ENCODE peak calls at places on chromosomes 7 and 10, in eight cellular contexts. P is IMR-90, K is stomach, R is body of pancreas, V is hepatocyte, G is transverse colon, C is cardiac muscle cell, H is endodermal cell. X is an unnamed sample. For H3K4me1, the result is how much of the 10 kb centered on the place peaks cover.

GRCh38 chr7:148888300-148888699 is 4.2 kb upstream of the EZH2 start:
- DNase-seq in P (no peak), K (no peak), R (no peak), V (no peak), G (no peak), C (no peak), H (no peak), X (no peak)

GRCh38 chr7:131625817-131626372 is 69.5 kb upstream of the PODXL start:
- DNase-seq in P (peak), K (no peak), R (no peak), V (peak), G (no peak), C (peak), H (peak), X (no peak)

GRCh38 chr10:115093776-115094361 is 704 bp downstream of the ATRNL1 start:
- DNase-seq in P (no peak), K (no peak), R (peak), V (peak), G (peak), C (no peak), H (no peak), X (no peak)

GRCh38 chr7:116863168-116863670 is 832 bp downstream of the CAPZA2 start:
- DNase-seq in P (peak), K (no peak), R (no peak), V (peak), G (peak), C (peak), H (peak), X (peak)

GRCh38 chr10:92124020-92124419 is 166.9 kb downstream of the CPEB3 start:
- DNase-seq in P (no peak), K (no peak), R (no peak), V (peak), G (no peak), C (no peak), H (no peak), X (no peak)

GRCh38 chr7:55194522-55194921 is 170.6 kb upstream of the LANCL2 start:
- DNase-seq in P (no peak), K (no peak), R (no peak), V (no peak), G (no peak), C (no peak), H (no peak), X (no peak)

GRCh38 chr10:6985644-6986043 is 405.6 kb upstream of the PRKCQ start:
- DNase-seq in P (no peak), K (no peak), R (no peak), V (no peak), G (no peak), C (no peak), H (no peak), X (no peak)

GRCh38 chr10:25026463-25026862 is 10.1 kb downstream of the THNSL1 start:
- DNase-seq in P (peak), K (no peak), R (no peak), V (no peak), G (no peak), C (peak), H (no peak), X (no peak)

GRCh38 chr7:111827863-111828504 is 265.7 kb upstream of the IMMP2L start:
- DNase-seq in P (peak), K (no peak), R (no peak), V (peak), G (no peak), C (peak), H (no peak), X (no peak)

GRCh38 chr10:110556993-110557601 is 10.4 kb upstream of the SMC3 start:
- DNase-seq in P (peak), K (peak), R (peak), V (peak), G (peak), C (peak), H (peak), X (peak)

GRCh38 chr10:32893431-32893830 is 64.6 kb downstream of the ITGB1 start:
- DNase-seq in P (no peak), K (no peak), R (no peak), V (no peak), G (no peak), C (no peak), H (peak), X (no peak)

GRCh38 chr7:87216701-87217508 is 2.6 kb downstream of the TMEM243 start:
- DNase-seq in P (no peak), K (no peak), R (no peak), V (no peak), G (peak), C (no peak), H (no peak), X (no peak)

GRCh38 chr7:155943251-155943899 is 131.1 kb upstream of the SHH start:
- DNase-seq in P (no peak), K (no peak), R (no peak), V (no peak), G (no peak), C (no peak), H (peak), X (no peak)

GRCh38 chr7:155456772-155457543 is 971 bp upstream of the EN2 start:
- DNase-seq in P (peak), K (peak), R (peak), V (peak), G (peak), C (peak), H (peak), X (no peak)

GRCh38 chr7:89316584-89316983 is 521.0 kb upstream of the TEX47 start:
- DNase-seq in P (no peak), K (no peak), R (no peak), V (no peak), G (no peak), C (no peak), H (no peak), X (no peak)

GRCh38 chr7:81769891-81770818 is at the start of gene HGF:
- DNase-seq in P (peak), K (peak), R (peak), V (peak), G (peak), C (peak), H (peak), X (no peak)

GRCh38 chr10:72794260-72794659 is 99.3 kb upstream of the OIT3 start:
- DNase-seq in P (peak), K (no peak), R (no peak), V (no peak), G (no peak), C (peak), H (no peak), X (no peak)

GRCh38 chr10:34679177-34679576 is 135.9 kb downstream of the PARD3 start:
- DNase-seq in P (no peak), K (no peak), R (no peak), V (no peak), G (no peak), C (no peak), H (no peak), X (no peak)

GRCh38 chr7:17501461-17502208 is 203.2 kb downstream of the AHR start:
- DNase-seq in P (peak), K (no peak), R (no peak), V (no peak), G (no peak), C (no peak), H (no peak), X (no peak)

GRCh38 chr10:17348111-17349008 is 106.0 kb downstream of the ST8SIA6 start:
- DNase-seq in P (peak), K (no peak), R (peak), V (peak), G (peak), C (peak), H (no peak), X (no peak)

GRCh38 chr10:82742478-82742877 is 867.5 kb downstream of the NRG3 start:
- DNase-seq in P (no peak), K (peak), R (no peak), V (peak), G (no peak), C (peak), H (no peak), X (no peak)

GRCh38 chr7:21200513-21200912 is 227.4 kb upstream of the SP4 start:
- DNase-seq in P (no peak), K (no peak), R (no peak), V (no peak), G (no peak), C (no peak), H (no peak), X (no peak)

GRCh38 chr7:116261904-116262303 is 51.6 kb downstream of the TES start:
- DNase-seq in P (no peak), K (no peak), R (no peak), V (no peak), G (no peak), C (no peak), H (no peak), X (no peak)

GRCh38 chr7:101874028-101874427 is 56.6 kb downstream of the CUX1 start:
- DNase-seq in P (peak), K (no peak), R (no peak), V (no peak), G (no peak), C (peak), H (no peak), X (no peak)

GRCh38 chr10:93166116-93166515 is 92.4 kb downstream of the CYP26A1 start:
- DNase-seq in P (no peak), K (no peak), R (no peak), V (no peak), G (no peak), C (no peak), H (peak), X (no peak)

GRCh38 chr10:23094786-23095403 is 484 bp upstream of the MSRB2 start:
- DNase-seq in P (peak), K (no peak), R (no peak), V (no peak), G (no peak), C (no peak), H (no peak), X (no peak)

GRCh38 chr7:107463139-107464078 is 6.4 kb upstream of the GPR22 start:
- DNase-seq in P (peak), K (peak), R (peak), V (peak), G (peak), C (peak), H (peak), X (peak)

GRCh38 chr7:95027181-95027872 is 119.9 kb downstream of the PPP1R9A start:
- DNase-seq in P (no peak), K (no peak), R (no peak), V (no peak), G (peak), C (no peak), H (no peak), X (no peak)

GRCh38 chr10:104028146-104028545 is 57.5 kb downstream of the COL17A1 start:
- DNase-seq in P (peak), K (no peak), R (no peak), V (peak), G (no peak), C (peak), H (peak), X (no peak)

GRCh38 chr10:95741807-95742528 is 14.0 kb upstream of the ENTPD1 start:
- DNase-seq in P (peak), K (no peak), R (no peak), V (peak), G (peak), C (peak), H (peak), X (no peak)

GRCh38 chr7:150396426-150397375 is 17.6 kb downstream of the ZNF775 start:
- DNase-seq in P (no peak), K (no peak), R (no peak), V (no peak), G (no peak), C (no peak), H (no peak), X (no peak)

GRCh38 chr7:55489552-55489951 is 82.8 kb downstream of the VOPP1 start:
- DNase-seq in P (no peak), K (no peak), R (no peak), V (no peak), G (no peak), C (no peak), H (no peak), X (no peak)

GRCh38 chr10:3427846-3428442 is 255.4 kb upstream of the PITRM1 start:
- DNase-seq in P (no peak), K (no peak), R (no peak), V (no peak), G (no peak), C (no peak), H (no peak), X (no peak)

GRCh38 chr7:5773661-5774086 is 7.8 kb downstream of the RNF216 start:
- DNase-seq in P (peak), K (no peak), R (no peak), V (peak), G (no peak), C (peak), H (no peak), X (peak)

GRCh38 chr7:117751775-117752174 is 121.5 kb downstream of the CTTNBP2 start:
- DNase-seq in P (no peak), K (no peak), R (no peak), V (no peak), G (no peak), C (no peak), H (no peak), X (no peak)

GRCh38 chr7:156386097-156386496 is 254.5 kb upstream of the RNF32 start:
- DNase-seq in P (no peak), K (no peak), R (no peak), V (peak), G (no peak), C (no peak), H (peak), X (no peak)

GRCh38 chr10:83397806-83398205 is 741.5 kb upstream of the GHITM start:
- DNase-seq in P (no peak), K (no peak), R (no peak), V (no peak), G (no peak), C (no peak), H (no peak), X (no peak)

DNA sequence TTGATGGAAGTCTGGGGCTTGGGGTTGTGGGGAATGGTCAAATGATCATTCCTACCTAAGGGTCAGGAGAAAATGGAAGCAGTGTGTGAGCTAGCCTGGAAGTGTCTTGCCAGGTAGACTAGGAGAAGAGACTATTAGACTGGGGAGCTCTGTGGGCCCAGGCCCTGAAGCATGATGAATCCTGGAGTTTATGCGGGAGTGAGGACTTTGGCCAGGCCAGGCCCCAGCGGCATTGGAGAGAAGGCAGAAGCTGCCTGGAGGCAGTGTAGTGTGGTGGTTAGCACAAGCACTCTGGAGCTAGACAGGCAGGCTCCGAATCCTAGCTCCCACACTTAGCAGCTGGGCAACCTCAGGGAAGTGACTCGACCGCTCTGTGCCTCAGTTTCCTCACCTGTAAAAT is 29.3 kb downstream of the ZMIZ1 start:
- DNase-seq in P (no peak), K (no peak), R (no peak), V (no peak), G (no peak), C (no peak), H (no peak), X (no peak)
- H3K4me1 ChIP-seq in P (half or more), K (half or more), R (half or more), V (half or more), G (half or more), C (half or more), H (under half), X (under half)

GRCh38 chr7:10779465-10780399 is 193.9 kb upstream of the PHF14 start:
- DNase-seq in P (no peak), K (no peak), R (no peak), V (no peak), G (no peak), C (no peak), H (no peak), X (no peak)

DNA sequence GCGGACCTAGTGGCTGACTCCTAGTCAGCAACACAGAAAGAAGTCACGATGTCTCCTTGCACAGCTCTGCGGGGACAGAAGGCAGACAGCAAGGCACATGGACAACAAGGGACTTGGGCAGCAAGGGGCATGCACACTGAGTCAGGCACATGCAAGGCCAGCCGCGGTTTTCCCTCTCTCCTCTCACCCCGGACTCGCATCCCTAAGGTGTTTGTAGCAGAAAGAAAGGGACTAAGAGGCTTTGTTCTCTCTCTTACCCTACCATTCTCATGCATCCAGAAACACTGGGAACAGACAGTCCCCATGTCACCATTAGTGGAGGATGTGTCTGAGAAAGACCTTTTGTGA is 193.3 kb upstream of the PHF14 start:
- DNase-seq in P (no peak), K (no peak), R (no peak), V (no peak), G (no peak), C (no peak), H (peak), X (no peak)
- H3K27ac ChIP-seq in P (no peak), K (no peak), R (no peak), V (no peak), G (no peak), C (no peak), H (no peak), X (no peak)

DNA sequence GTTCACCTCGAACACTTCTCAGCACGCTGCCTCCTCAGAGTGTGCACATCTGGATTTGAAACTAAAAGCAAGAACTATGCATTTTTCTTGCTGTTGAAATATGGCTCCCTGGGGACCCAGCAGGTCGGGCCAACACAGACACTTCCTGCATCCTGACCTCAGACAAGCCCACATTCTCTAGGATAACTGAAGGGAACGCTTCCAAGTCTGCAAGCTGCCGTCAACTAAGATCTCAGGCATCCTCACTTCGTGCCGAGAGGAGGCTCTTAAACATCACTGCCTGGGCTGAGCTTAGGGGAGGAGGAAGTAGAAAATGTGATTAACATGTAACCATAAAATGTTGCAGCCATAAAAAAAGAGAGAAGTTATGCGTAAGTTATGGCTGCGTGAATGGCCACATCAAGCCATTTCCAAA is 65.5 kb downstream of the PYROXD2 start:
- DNase-seq in P (peak), K (no peak), R (no peak), V (peak), G (peak), C (peak), H (no peak), X (no peak)
- TF ChIP-seq CTCF in P (peak), K (no peak), R (no peak), V (no peak), G (no peak), C (no peak), H (no peak), X (no peak)

GRCh38 chr10:129047585-129047984 is 419.5 kb upstream of the MGMT start:
- DNase-seq in P (no peak), K (no peak), R (no peak), V (no peak), G (no peak), C (no peak), H (no peak), X (no peak)
- H3K4me1 ChIP-seq in P (under half), K (under half), R (under half), V (under half), G (under half), C (under half), H (under half), X (under half)

GRCh38 chr7:141045842-141046630 is 27.8 kb upstream of the TMEM178B start:
- DNase-seq in P (peak), K (no peak), R (no peak), V (no peak), G (no peak), C (peak), H (no peak), X (no peak)
- H3K27ac ChIP-seq in P (no peak), K (no peak), R (no peak), V (no peak), G (no peak), C (no peak), H (no peak), X (no peak)

DNA sequence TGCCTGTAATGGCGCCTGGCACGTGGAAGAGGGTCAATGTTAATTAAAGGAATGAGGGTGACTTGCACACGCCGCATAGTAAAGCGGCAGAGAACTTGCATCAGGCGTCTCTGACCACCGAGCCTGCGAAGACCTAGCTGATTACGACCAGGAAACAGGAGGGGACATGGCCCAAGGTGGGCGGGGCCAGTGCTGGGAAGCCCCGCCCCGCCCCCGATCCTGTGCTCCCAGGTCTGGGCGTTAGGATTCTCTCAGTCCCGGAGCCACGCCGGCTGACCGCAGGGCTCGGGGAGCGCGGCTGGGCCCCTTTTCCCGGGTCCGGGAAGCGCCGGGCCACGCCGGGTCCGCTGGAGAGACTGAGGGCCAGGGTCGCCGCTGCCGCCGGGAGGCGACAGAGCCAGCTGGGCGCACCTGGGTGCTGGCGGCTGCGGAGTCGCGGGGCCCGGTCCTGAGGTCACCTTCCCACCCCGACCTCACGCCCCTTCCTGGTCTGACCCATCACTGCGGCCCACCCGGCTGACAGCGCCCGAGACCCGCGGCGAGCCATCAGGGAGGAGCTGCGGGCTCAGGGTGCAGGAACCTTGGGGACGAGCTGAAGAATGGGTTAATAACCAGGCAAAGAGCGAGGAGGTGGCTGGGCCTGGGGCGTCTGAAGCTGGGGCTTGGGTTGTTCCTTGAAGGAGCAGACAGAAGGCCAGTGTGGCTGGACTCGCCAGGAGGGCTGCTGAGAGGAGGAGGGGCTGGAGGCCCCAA is 23.0 kb upstream of the GRID1 start:
- DNase-seq in P (peak), K (peak), R (peak), V (peak), G (peak), C (peak), H (peak), X (peak)
- TF ChIP-seq CTCF in P (no peak), K (no peak), R (no peak), V (no peak), G (no peak), C (no peak), H (peak), X (no peak)

DNA sequence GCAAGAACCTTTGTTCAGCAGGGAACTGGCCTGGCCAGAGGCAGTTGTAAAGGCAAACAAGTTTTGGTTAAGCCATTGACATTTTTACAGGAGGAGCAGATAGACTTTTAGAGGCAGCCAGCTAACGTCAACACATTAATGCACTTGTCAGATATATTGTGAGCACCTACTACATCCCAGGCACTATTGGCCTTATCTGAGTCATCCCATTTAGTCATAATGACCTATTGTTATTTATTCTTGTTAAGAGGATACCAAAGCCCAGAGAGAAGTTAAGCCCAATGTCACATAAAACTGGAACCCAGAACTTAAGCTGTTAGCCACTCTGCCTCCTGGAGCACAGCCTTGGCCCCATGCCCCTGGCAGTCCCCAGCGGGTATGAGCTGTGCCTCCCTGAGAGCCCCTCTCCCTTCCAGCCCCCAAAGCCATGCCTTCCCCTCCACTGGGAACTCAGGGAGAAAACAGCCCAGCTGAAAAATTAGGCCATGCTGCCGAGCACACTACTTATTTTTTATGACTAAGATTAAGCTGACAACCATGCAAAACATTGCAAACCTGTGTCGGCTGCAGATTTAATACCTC is 32.7 kb upstream of the TRIM8 start:
- DNase-seq in P (peak), K (no peak), R (no peak), V (no peak), G (no peak), C (no peak), H (no peak), X (no peak)
- H3K4me1 ChIP-seq in P (under half), K (under half), R (under half), V (under half), G (under half), C (under half), H (under half), X (under half)

X was measured in CD8-positive, alpha-beta T cell.